ENCODE peak calls at places on chromosomes 3 and 15, in four cellular contexts. One of them, this sample, is unnamed.

GRCh38 chr3:143975549-143976152 is 4.0 kb downstream of the DIPK2A start:
- DNase-seq in K562: peak
- DNase-seq in neural crest cell: no peak
- DNase-seq in neural progenitor cell: peak
- DNase-seq in this sample: no peak

GRCh38 chr15:75353604-75354003 is 6.8 kb downstream of the NEIL1 start:
- DNase-seq in neural progenitor cell: no peak
- DNase-seq in neural crest cell: no peak
- DNase-seq in K562: no peak
- DNase-seq in this sample: no peak

GRCh38 chr3:187942658-187943241 is 197.5 kb upstream of the BCL6 start:
- DNase-seq in neural crest cell: no peak
- DNase-seq in K562: no peak
- DNase-seq in neural progenitor cell: no peak
- DNase-seq in this sample: no peak

GRCh38 chr3:78647735-78648134 is 1120.1 kb downstream of the ROBO1 start:
- DNase-seq in neural crest cell: no peak
- DNase-seq in K562: no peak
- DNase-seq in neural progenitor cell: no peak
- DNase-seq in this sample: no peak

GRCh38 chr3:192481638-192482037 is 245.7 kb downstream of the FGF12 start:
- DNase-seq in neural progenitor cell: no peak
- DNase-seq in K562: no peak
- DNase-seq in neural crest cell: no peak
- DNase-seq in this sample: no peak

GRCh38 chr3:129836381-129837056 is 57.0 kb downstream of the TMCC1 start:
- DNase-seq in neural crest cell: no peak
- DNase-seq in neural progenitor cell: peak
- DNase-seq in K562: no peak
- DNase-seq in this sample: no peak

GRCh38 chr15:72184165-72184811 is 13.3 kb downstream of the GRAMD2A start:
- DNase-seq in K562: no peak
- DNase-seq in neural progenitor cell: peak
- DNase-seq in neural crest cell: peak
- DNase-seq in this sample: no peak

GRCh38 chr3:54836876-54837275 is 91.0 kb downstream of the LRTM1 start:
- DNase-seq in neural progenitor cell: no peak
- DNase-seq in K562: no peak
- DNase-seq in neural crest cell: no peak
- DNase-seq in this sample: no peak

GRCh38 chr3:12400795-12401194 is 83.5 kb upstream of the TSEN2 start:
- DNase-seq in neural crest cell: no peak
- DNase-seq in neural progenitor cell: no peak
- DNase-seq in K562: no peak
- DNase-seq in this sample: peak

GRCh38 chr3:142210144-142210543 is 15.2 kb downstream of the GK5 start:
- DNase-seq in neural crest cell: no peak
- DNase-seq in neural progenitor cell: peak
- DNase-seq in K562: no peak
- DNase-seq in this sample: no peak

GRCh38 chr3:161560006-161560637 is 63.5 kb downstream of the OTOL1 start:
- DNase-seq in neural progenitor cell: peak
- DNase-seq in neural crest cell: peak
- DNase-seq in K562: peak
- DNase-seq in this sample: no peak

GRCh38 chr3:126124148-126124868 is 40.4 kb upstream of the SLC41A3 start:
- DNase-seq in neural crest cell: no peak
- DNase-seq in neural progenitor cell: peak
- DNase-seq in K562: no peak
- DNase-seq in this sample: no peak

DNA sequence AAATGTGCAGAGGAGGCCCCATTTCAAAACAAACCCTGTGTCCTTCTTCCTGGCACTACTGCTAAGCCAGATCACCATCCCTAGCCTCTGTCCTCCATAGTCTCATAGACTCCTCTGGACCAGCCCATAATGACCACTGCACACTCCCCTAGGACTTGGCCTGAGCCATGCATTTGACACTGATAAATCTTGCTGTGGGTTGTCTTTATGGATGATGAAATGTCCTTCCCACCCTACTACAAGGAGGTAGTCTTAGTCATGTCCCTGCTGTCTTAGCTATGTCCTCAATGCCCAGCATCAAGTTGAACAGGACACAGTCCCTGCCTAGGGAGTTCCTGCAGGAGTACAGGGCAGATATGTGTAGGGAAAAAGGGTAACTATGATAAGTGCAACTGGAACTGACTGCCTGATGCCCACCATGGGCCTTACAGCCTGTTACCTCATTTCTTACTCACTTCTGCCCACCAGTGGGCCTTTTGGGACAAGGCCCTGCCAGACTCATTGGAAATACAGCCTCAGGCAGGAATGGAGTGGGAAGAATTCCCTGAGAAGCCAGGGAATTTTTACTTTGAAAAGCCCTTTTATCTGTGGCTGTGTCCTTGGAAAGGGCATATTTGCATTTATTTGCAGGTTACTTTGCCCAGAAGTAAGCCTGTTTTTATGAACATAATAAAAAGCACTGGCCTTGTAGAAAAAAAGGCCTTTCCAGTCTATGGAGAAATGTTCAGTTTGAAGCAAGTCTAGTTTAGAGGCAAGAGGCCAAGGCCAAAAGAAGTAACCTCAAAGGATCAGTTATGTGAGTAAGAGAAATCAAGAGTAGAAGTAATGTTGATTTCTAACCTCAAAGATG is 199.6 kb upstream of the EIF1B start:
- DNase-seq in neural crest cell: no peak
- DNase-seq in neural progenitor cell: peak
- DNase-seq in K562: no peak
- DNase-seq in this sample: no peak
- TF ChIP-seq CTCF in neural crest cell: peak
- TF ChIP-seq CTCF in neural progenitor cell: peak
- TF ChIP-seq CTCF in K562: peak
- TF ChIP-seq CTCF in this sample: peak

DNA sequence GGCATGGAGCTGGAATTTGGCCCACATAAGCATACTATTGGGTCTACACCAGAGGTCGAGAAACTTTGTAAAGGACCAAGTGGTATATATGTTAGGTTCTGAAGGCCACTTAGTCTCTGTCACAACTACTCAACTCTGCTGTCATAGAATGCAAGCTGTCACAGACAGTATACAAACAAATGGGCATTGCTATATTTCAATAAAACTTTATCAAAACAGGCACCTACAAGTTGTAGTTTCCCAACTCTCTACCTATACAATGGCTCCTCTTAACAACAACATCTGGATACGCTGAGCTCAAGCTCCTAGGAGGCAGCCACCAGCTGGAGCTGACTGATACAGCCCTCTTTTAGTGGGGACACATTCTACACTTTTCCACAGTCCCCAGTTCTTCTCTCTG is 15.7 kb upstream of the PRICKLE2 start:
- DNase-seq in K562: no peak
- DNase-seq in neural progenitor cell: no peak
- DNase-seq in neural crest cell: no peak
- DNase-seq in this sample: no peak
- TF ChIP-seq CTCF in K562: no peak
- TF ChIP-seq CTCF in neural progenitor cell: no peak
- TF ChIP-seq CTCF in neural crest cell: no peak
- TF ChIP-seq CTCF in this sample: no peak

DNA sequence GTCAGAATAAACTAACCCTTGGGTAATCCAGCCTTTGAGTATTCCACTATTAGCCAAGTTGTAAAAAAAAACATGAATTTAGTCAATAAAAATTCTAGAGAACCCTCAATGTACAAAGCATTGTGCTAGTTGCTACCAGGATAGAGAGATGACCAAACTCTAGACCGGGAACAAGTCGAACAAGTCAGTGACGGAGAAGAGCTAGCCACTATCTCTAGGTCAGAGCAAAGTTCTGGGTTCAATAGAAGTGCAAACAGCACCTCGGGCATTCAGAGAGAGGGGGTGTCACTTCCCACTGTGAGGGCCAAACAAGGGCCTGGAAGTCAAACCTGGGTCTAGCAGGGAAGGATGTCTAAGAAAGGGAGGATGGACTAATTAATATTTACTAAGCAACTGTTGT is 2.3 kb upstream of the ADCY5 start:
- DNase-seq in K562: no peak
- DNase-seq in neural progenitor cell: no peak
- DNase-seq in neural crest cell: no peak
- DNase-seq in this sample: no peak
- TF ChIP-seq CTCF in K562: no peak
- TF ChIP-seq CTCF in neural progenitor cell: no peak
- TF ChIP-seq CTCF in neural crest cell: no peak
- TF ChIP-seq CTCF in this sample: no peak

GRCh38 chr3:139043554-139044365 is 932 bp downstream of the PRR23C start:
- DNase-seq in neural progenitor cell: no peak
- DNase-seq in neural crest cell: no peak
- DNase-seq in K562: no peak
- DNase-seq in this sample: no peak

GRCh38 chr3:139044366-139045210 is at the start of gene PRR23C:
- DNase-seq in neural progenitor cell: no peak
- DNase-seq in K562: no peak
- DNase-seq in neural crest cell: no peak
- DNase-seq in this sample: no peak
- TF ChIP-seq CTCF in neural progenitor cell: no peak
- TF ChIP-seq CTCF in K562: peak
- TF ChIP-seq CTCF in neural crest cell: no peak
- TF ChIP-seq CTCF in this sample: no peak

This sample was measured in BJ.